ENCODE peak calls at places on chromosomes 16 and 17, in seven cellular contexts. E, A, H, S, L, X and Z are unnamed samples.

GRCh38 chr17:9982159-9982558 is 77.1 kb upstream of the RCVRN start:
- DNase-seq in A (no peak), X (no peak), H (no peak), E (no peak), S (no peak), L (no peak), Z (no peak)

GRCh38 chr17:57107498-57108101 is 22.6 kb downstream of the AKAP1 start:
- DNase-seq in E (no peak), X (no peak), L (peak), S (no peak), A (no peak), H (no peak), Z (no peak)

GRCh38 chr17:8922451-8922850 is 43.1 kb downstream of the PIK3R5 start:
- DNase-seq in S (no peak), E (no peak), X (no peak), A (peak), H (no peak), L (peak), Z (peak)

GRCh38 chr16:80191928-80192327 is 348.9 kb upstream of the DYNLRB2 start:
- DNase-seq in L (no peak), X (no peak), H (no peak), A (no peak), E (no peak), S (no peak), Z (no peak)

GRCh38 chr16:28572659-28573510 is 19.2 kb downstream of the SGF29 start:
- DNase-seq in S (no peak), X (no peak), H (no peak), E (no peak), L (peak), A (no peak), Z (no peak)

GRCh38 chr17:49993423-49994037 is 1.5 kb downstream of the DLX3 start:
- DNase-seq in E (peak), A (no peak), H (no peak), L (no peak), S (no peak), X (no peak), Z (no peak)

GRCh38 chr17:65664296-65664695 is 102.8 kb upstream of the AXIN2 start:
- DNase-seq in L (peak), X (no peak), E (no peak), H (no peak), S (no peak), A (no peak), Z (no peak)

GRCh38 chr16:56532714-56533113 is 12.9 kb upstream of the BBS2 start:
- DNase-seq in S (no peak), H (no peak), X (no peak), L (no peak), A (no peak), E (no peak), Z (no peak)

GRCh38 chr17:21523482-21524210 is 147.5 kb downstream of the KCNJ12 start:
- DNase-seq in L (no peak), H (no peak), E (peak), X (no peak), S (no peak), A (no peak), Z (no peak)

GRCh38 chr17:62854026-62854425 is 45.9 kb upstream of the MARCHF10 start:
- DNase-seq in H (no peak), L (no peak), S (no peak), X (no peak), A (peak), E (peak), Z (no peak)

GRCh38 chr16:66427036-66427446 is at the start of gene BEAN1:
- DNase-seq in X (no peak), A (no peak), L (no peak), S (no peak), H (no peak), E (peak), Z (peak)

GRCh38 chr16:15055141-15056053 is 477 bp downstream of the NTAN1 start:
- DNase-seq in H (no peak), X (no peak), S (no peak), E (no peak), L (peak), A (no peak), Z (peak)

GRCh38 chr16:17224350-17224749 is 246.4 kb downstream of the XYLT1 start:
- DNase-seq in S (no peak), L (no peak), X (no peak), E (no peak), A (no peak), H (no peak), Z (no peak)

GRCh38 chr16:4176794-4177438 is 60.7 kb upstream of the ADCY9 start:
- DNase-seq in E (no peak), A (no peak), S (no peak), X (no peak), L (peak), H (no peak), Z (peak)

GRCh38 chr17:38942641-38943040 is 17.2 kb downstream of the LASP1NB start:
- DNase-seq in E (no peak), A (no peak), L (no peak), H (no peak), S (no peak), X (no peak), Z (no peak)